ENCODE peak calls at places on chromosome 3, in six cellular contexts. M is spleen, G is tibial nerve, N is HCT116, K is GM12891, Y is ovary. O is an unnamed sample.

GRCh38 chr3:96619475-96619874 is 194.9 kb upstream of the EPHA6 start:
- DNase-seq in M (peak; percentile 58), G (no peak), N (no peak), K (no peak), Y (no peak), O (no peak)

GRCh38 chr3:52721002-52721741 is 15.3 kb downstream of the SPCS1 start:
- DNase-seq in M (no peak), G (no peak), N (no peak), K (peak; percentile 25), Y (no peak), O (no peak)

GRCh38 chr3:169666501-169667379 is 3.2 kb upstream of the MECOM start:
- DNase-seq in M (no peak), G (no peak), N (no peak), K (no peak), Y (no peak), O (no peak)

GRCh38 chr3:171283248-171284222 is 176.7 kb downstream of the TNIK start:
- DNase-seq in M (no peak), G (no peak), N (no peak), K (no peak), Y (no peak), O (no peak)

GRCh38 chr3:176661432-176661964 is 535.8 kb downstream of the TBL1XR1 start:
- DNase-seq in M (no peak), G (no peak), N (no peak), K (no peak), Y (no peak), O (no peak)

GRCh38 chr3:194998417-194998816 is 272.5 kb downstream of the XXYLT1 start:
- DNase-seq in M (no peak), G (no peak), N (no peak), K (no peak), Y (no peak), O (no peak)

GRCh38 chr3:186150234-186150830 is 41.4 kb upstream of the ETV5 start:
- DNase-seq in M (no peak), G (no peak), N (no peak), K (no peak), Y (no peak), O (no peak)

GRCh38 chr3:101544181-101544850 is 17.4 kb upstream of the TRMT10C start:
- DNase-seq in M (no peak), G (no peak), N (no peak), K (no peak), Y (no peak), O (no peak)

GRCh38 chr3:142890592-142890991 is 1.7 kb upstream of the PCOLCE2 start:
- DNase-seq in M (no peak), G (no peak), N (no peak), K (no peak), Y (no peak), O (no peak)

DNA sequence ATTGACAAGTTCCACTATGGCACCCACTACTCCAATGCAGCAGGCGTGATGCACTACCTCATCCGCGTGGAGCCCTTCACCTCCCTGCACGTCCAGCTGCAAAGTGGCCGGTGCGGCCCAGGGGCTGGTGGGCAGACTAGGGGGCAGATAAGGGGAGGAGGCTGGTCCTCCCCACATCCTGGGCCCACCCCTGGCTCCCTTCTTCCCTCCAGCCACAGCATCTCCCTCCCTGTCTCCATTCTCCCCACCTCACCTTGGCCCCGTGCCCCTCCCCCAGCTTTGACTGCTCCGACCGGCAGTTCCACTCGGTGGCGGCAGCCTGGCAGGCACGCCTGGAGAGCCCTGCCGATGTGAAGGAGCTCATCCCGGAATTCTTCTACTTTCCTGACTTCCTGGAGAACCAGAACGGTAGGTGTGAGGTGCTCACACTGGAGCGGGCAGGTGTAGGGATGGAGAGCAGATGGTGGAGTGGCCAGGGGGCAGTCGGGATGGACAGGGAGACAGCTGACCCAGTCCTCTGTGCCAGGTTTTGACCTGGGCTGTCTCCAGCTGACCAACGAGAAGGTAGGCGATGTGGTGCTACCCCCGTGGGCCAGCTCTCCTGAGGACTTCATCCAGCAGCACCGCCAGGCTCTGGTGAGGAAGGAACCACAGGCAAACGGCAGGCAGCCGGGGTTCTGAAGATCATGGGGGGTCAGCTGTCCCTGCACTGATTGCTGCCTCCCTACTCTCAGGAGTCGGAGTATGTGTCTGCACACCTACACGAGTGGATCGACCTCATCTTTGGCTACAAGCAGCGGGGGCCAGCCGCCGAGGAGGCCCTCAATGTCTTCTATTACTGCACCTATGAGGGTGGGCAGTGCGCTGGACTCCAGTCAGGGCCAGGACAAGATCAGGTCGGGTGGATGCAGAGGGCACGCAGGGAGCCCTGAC is 26.0 kb downstream of the NBEAL2 start:
- DNase-seq in M (peak; percentile 74), G (no peak), N (no peak), K (no peak), Y (peak; percentile 8), O (no peak)
- TF ChIP-seq POLR2A in M (no peak), G (no peak), N (no peak), K (no peak), Y (no peak), O (no peak)

GRCh38 chr3:136255672-136256406 is 5.7 kb downstream of the PCCB start:
- DNase-seq in M (no peak), G (no peak), N (no peak), K (no peak), Y (no peak), O (no peak)
- TF ChIP-seq POLR2A in M (no peak), G (no peak), N (no peak), K (no peak), Y (no peak), O (no peak)

GRCh38 chr3:133820129-133820528 is 14.5 kb downstream of the SRPRB start:
- DNase-seq in M (no peak), G (no peak), N (no peak), K (no peak), Y (no peak), O (no peak)
- TF ChIP-seq POLR2A in M (no peak), G (no peak), N (no peak), K (no peak), Y (no peak), O (no peak)

DNA sequence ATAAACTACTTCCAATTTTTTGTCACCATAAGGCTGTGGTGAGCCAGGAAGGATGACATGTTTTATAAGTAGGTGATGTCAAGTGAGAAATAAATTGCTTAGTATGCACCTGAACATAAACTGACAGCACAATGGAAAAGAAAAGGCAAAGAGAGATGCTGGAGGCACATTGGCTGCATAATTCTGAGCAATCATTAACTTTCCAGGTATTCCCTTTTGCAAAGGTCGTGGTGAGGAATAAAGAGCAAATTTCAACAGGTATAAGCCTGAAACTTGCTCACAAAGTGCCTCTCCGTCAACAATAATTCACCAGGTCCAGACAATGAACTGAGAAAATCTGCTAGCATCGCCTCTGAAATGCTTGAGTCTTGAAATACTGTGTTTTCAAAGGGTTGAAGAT is 48.2 kb downstream of the ITGB5 start:
- DNase-seq in M (no peak), G (no peak), N (no peak), K (no peak), Y (no peak), O (no peak)
- TF ChIP-seq POLR2A in M (no peak), G (no peak), N (no peak), K (no peak), Y (no peak), O (no peak)

O was measured in H54.